ENCODE peak calls at places on chromosomes 2 and 18, in eight cellular contexts. G is transverse colon; Q is heart left ventricle; V is CD8-positive, alpha-beta T cell; W is GM20000; E is nephron progenitor cell; O is right lobe of liver; X is astrocyte of the spinal cord. D is an unnamed sample.

GRCh38 chr2:239832995-239833727 is 192.0 kb downstream of the NDUFA10 start:
- DNase-seq in G (no peak), Q (peak; percentile 11), V (no peak), W (no peak), E (no peak), O (no peak), X (no peak), D (no peak)

GRCh38 chr2:226742346-226742745 is 57.3 kb downstream of the IRS1 start:
- DNase-seq in G (no peak), Q (peak; percentile 66), V (no peak), W (no peak), E (no peak), O (peak; percentile 58), X (peak; percentile 72), D (no peak)

GRCh38 chr18:41818381-41819355 is 136.4 kb upstream of the PIK3C3 start:
- DNase-seq in G (no peak), Q (no peak), V (no peak), W (no peak), E (no peak), O (no peak), X (no peak), D (no peak)

GRCh38 chr18:45456076-45457066 is 158.9 kb upstream of the SLC14A2 start:
- DNase-seq in G (no peak), Q (no peak), V (no peak), W (no peak), E (no peak), O (no peak), X (no peak), D (no peak)

GRCh38 chr2:236085647-236086046 is 82.5 kb downstream of the GBX2 start:
- DNase-seq in G (no peak), Q (no peak), V (no peak), W (no peak), E (no peak), O (peak; percentile 31), X (no peak), D (no peak)

GRCh38 chr2:11866358-11867335 is 120.2 kb downstream of the LPIN1 start:
- DNase-seq in G (no peak), Q (no peak), V (no peak), W (no peak), E (no peak), O (no peak), X (no peak), D (no peak)

GRCh38 chr18:4636957-4637356 is 181.8 kb upstream of the DLGAP1 start:
- DNase-seq in G (no peak), Q (no peak), V (no peak), W (no peak), E (no peak), O (no peak), X (no peak), D (no peak)

GRCh38 chr2:46273919-46274318 is 23.3 kb upstream of the EPAS1 start:
- DNase-seq in G (no peak), Q (no peak), V (no peak), W (no peak), E (no peak), O (no peak), X (no peak), D (no peak)

GRCh38 chr2:29249666-29250253 is 134.5 kb downstream of the CLIP4 start:
- DNase-seq in G (no peak), Q (no peak), V (no peak), W (no peak), E (no peak), O (no peak), X (no peak), D (no peak)

GRCh38 chr2:144936442-144936841 is 416.5 kb upstream of the ZEB2 start:
- DNase-seq in G (no peak), Q (no peak), V (no peak), W (no peak), E (no peak), O (no peak), X (peak; percentile 10), D (no peak)

GRCh38 chr18:4836146-4836545 is 360.9 kb downstream of the AKAIN1 start:
- DNase-seq in G (no peak), Q (no peak), V (no peak), W (no peak), E (no peak), O (no peak), X (no peak), D (no peak)

GRCh38 chr18:48540329-48541025 is 1.6 kb downstream of the CTIF start:
- DNase-seq in G (peak; percentile 77), Q (peak; percentile 80), V (no peak), W (peak; percentile 82), E (peak; percentile 70), O (peak; percentile 92), X (peak; percentile 62), D (peak; percentile 67)
- TF ChIP-seq CTCF in G (peak; percentile 11), Q (peak; percentile 18), V (no peak), W (no peak), E (no peak), O (no peak), X (peak; percentile 30), D (peak; percentile 26)

DNA sequence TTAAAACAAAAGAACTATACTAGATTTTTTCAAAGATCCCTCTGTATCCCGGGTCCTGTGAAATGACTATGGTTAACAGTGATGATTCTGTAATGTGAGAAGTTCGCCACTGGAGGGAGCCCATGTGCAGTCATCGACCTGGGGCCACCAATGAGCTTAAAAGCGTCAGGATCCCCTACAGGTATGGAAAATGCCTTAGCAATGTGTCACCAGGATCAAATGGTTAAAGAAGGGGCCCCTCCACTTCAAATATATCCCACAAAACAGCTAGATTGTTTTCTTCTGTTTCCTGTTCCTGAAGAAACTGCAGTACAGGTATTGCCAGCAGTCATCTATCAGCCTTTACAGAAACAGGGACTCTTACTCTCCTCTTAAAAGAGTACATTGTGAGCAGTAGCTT is 15.3 kb downstream of the CHRNA1 start:
- DNase-seq in G (peak; percentile 74), Q (peak; percentile 49), V (peak; percentile 53), W (peak; percentile 58), E (peak; percentile 78), O (no peak), X (peak; percentile 59), D (peak; percentile 81)
- TF ChIP-seq CTCF in G (peak; percentile 78), Q (peak; percentile 82), V (peak; percentile 85), W (peak; percentile 70), E (peak; percentile 73), O (peak; percentile 75), X (peak; percentile 75), D (peak; percentile 67)

GRCh38 chr18:59696311-59697235 is 650 bp downstream of the CCBE1 start:
- DNase-seq in G (peak; percentile 10), Q (no peak), V (no peak), W (peak; percentile 44), E (peak; percentile 56), O (no peak), X (peak; percentile 67), D (peak; percentile 51)
- TF ChIP-seq CTCF in G (no peak), Q (no peak), V (no peak), W (no peak), E (no peak), O (no peak), X (no peak), D (no peak)

GRCh38 chr2:148167855-148168254 is 147.0 kb downstream of the MBD5 start:
- DNase-seq in G (no peak), Q (no peak), V (no peak), W (no peak), E (no peak), O (no peak), X (no peak), D (no peak)
- TF ChIP-seq CTCF in G (no peak), Q (no peak), V (no peak), W (no peak), E (no peak), O (no peak), X (no peak), D (no peak)

DNA sequence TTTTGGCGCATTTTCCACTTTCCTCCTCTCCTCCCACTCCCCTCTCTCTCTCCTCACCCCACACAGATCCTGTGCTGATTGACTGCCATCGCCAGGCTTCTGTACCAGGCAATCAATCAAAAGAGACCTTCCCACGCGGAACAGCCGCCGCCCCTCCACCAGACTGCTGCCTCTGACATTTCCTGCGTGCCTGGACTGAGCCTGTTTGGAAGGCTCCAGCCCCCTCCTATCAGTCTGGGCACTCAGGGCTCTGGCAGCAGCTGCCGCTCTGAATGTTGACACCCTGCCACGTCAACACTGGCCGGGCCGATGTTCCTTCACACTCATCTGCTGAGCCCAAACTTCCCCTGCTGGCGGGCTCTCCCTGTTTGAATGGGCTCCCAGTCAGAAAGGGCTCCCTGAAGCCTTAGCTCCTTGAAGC is 467.7 kb downstream of the EPHA4 start:
- DNase-seq in G (no peak), Q (peak; percentile 83), V (no peak), W (no peak), E (peak; percentile 47), O (peak; percentile 49), X (peak; percentile 47), D (peak; percentile 38)
- TF ChIP-seq CTCF in G (no peak), Q (peak; percentile 44), V (no peak), W (no peak), E (no peak), O (no peak), X (peak; percentile 17), D (no peak)

DNA sequence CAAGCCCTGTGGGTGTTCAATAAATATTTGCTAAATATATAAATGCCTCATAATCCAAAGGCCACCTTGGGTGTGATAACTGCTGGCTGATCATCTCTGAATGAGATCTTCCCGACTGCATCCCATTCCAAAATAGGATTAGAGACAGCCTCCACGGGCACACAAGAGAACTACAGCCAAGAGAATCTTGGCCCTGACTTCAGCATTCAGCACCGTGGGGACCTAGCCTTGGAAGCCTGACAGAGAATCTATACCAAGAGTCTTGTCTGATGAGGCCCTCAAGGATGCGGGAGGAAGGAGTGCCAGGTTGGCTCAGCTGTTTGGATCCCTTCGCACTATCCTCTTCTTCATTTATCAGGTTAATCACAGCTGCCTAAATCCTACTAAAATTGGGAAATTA is 85.8 kb downstream of the RBM43 start:
- DNase-seq in G (no peak), Q (no peak), V (no peak), W (no peak), E (no peak), O (no peak), X (no peak), D (no peak)
- TF ChIP-seq CTCF in G (no peak), Q (no peak), V (no peak), W (no peak), E (no peak), O (no peak), X (no peak), D (no peak)

GRCh38 chr2:233399306-233400225 is 45.3 kb downstream of the DGKD start:
- DNase-seq in G (no peak), Q (no peak), V (no peak), W (no peak), E (no peak), O (no peak), X (no peak), D (no peak)
- TF ChIP-seq CTCF in G (no peak), Q (no peak), V (no peak), W (no peak), E (no peak), O (no peak), X (no peak), D (no peak)

GRCh38 chr2:86298411-86299390 is 38.7 kb downstream of the REEP1 start:
- DNase-seq in G (no peak), Q (no peak), V (no peak), W (no peak), E (peak; percentile 13), O (no peak), X (no peak), D (no peak)
- TF ChIP-seq CTCF in G (peak; percentile 25), Q (peak; percentile 68), V (no peak), W (no peak), E (peak; percentile 33), O (peak; percentile 51), X (peak; percentile 9), D (peak; percentile 10)